ENCODE peak calls at places on chromosome 17, in nine cellular contexts. H is naive thymus-derived CD4-positive, alpha-beta T cell; B is heart right ventricle; C is effector memory CD4-positive, alpha-beta T cell; R is ascending aorta; E is uterus; Y is psoas muscle; P is GM23338; D is ovary. T is an unnamed sample.
A peak's percentile ranks its signal among the peaks of the same experiment; 100 is the strongest.

GRCh38 chr17:59371426-59372099 is 40.1 kb downstream of the YPEL2 start:
- DNase-seq in H (no peak), B (no peak), C (no peak), R (peak; percentile 90), E (peak; percentile 53), Y (peak; percentile 89), P (no peak), D (no peak), T (no peak)

GRCh38 chr17:57481901-57482300 is 225.6 kb downstream of the MSI2 start:
- DNase-seq in H (no peak), B (no peak), C (no peak), R (no peak), E (peak; percentile 32), Y (no peak), P (no peak), D (no peak), T (no peak)

GRCh38 chr17:62093188-62094155 is 28.4 kb upstream of the MED13 start:
- DNase-seq in H (no peak), B (no peak), C (no peak), R (no peak), E (no peak), Y (no peak), P (no peak), D (no peak), T (no peak)

GRCh38 chr17:50505731-50506130 is 2.5 kb upstream of the MYCBPAP start:
- DNase-seq in H (no peak), B (no peak), C (no peak), R (no peak), E (no peak), Y (no peak), P (no peak), D (no peak), T (no peak)

GRCh38 chr17:21278304-21279197 is 6.0 kb upstream of the MAP2K3 start:
- DNase-seq in H (peak; percentile 75), B (no peak), C (peak; percentile 49), R (no peak), E (no peak), Y (peak; percentile 81), P (no peak), D (no peak), T (no peak)

GRCh38 chr17:77395609-77396008 is 254.8 kb downstream of the SEC14L1 start:
- DNase-seq in H (no peak), B (no peak), C (no peak), R (no peak), E (no peak), Y (no peak), P (no peak), D (no peak), T (no peak)

GRCh38 chr17:21388944-21389343 is 12.8 kb downstream of the KCNJ12 start:
- DNase-seq in H (no peak), B (no peak), C (no peak), R (no peak), E (no peak), Y (no peak), P (peak; percentile 51), D (no peak), T (no peak)

GRCh38 chr17:29611351-29612093 is 11.2 kb downstream of the CORO6 start:
- DNase-seq in H (no peak), B (no peak), C (no peak), R (no peak), E (no peak), Y (no peak), P (no peak), D (no peak), T (no peak)

GRCh38 chr17:53628011-53628410 is 194.7 kb upstream of the KIF2B start:
- DNase-seq in H (no peak), B (no peak), C (no peak), R (no peak), E (no peak), Y (no peak), P (no peak), D (no peak), T (no peak)

GRCh38 chr17:29209073-29209472 is 28.9 kb upstream of the MYO18A start:
- DNase-seq in H (no peak), B (no peak), C (no peak), R (no peak), E (no peak), Y (no peak), P (peak; percentile 38), D (no peak), T (no peak)

GRCh38 chr17:1931759-1932579 is 93.2 kb downstream of the RTN4RL1 start:
- DNase-seq in H (no peak), B (peak; percentile 25), C (no peak), R (no peak), E (no peak), Y (peak; percentile 62), P (peak; percentile 76), D (no peak), T (peak; percentile 11)

GRCh38 chr17:6097005-6097279 is 26.8 kb downstream of the WSCD1 start:
- DNase-seq in H (no peak), B (no peak), C (no peak), R (no peak), E (no peak), Y (no peak), P (no peak), D (no peak), T (peak; percentile 36)

GRCh38 chr17:57187391-57187790 is 68.9 kb upstream of the MSI2 start:
- DNase-seq in H (no peak), B (no peak), C (no peak), R (no peak), E (no peak), Y (no peak), P (no peak), D (no peak), T (no peak)

GRCh38 chr17:77548967-77549366 is 408.2 kb downstream of the SEC14L1 start:
- DNase-seq in H (no peak), B (no peak), C (no peak), R (no peak), E (no peak), Y (no peak), P (no peak), D (no peak), T (no peak)

GRCh38 chr17:14621826-14622621 is 321.1 kb downstream of the HS3ST3B1 start:
- DNase-seq in H (no peak), B (no peak), C (no peak), R (no peak), E (no peak), Y (no peak), P (no peak), D (no peak), T (no peak)

GRCh38 chr17:1808649-1809048 is 21.1 kb downstream of the SMYD4 start:
- DNase-seq in H (no peak), B (no peak), C (no peak), R (no peak), E (no peak), Y (no peak), P (no peak), D (no peak), T (no peak)

GRCh38 chr17:39756376-39757079 is 18.8 kb downstream of the GRB7 start:
- DNase-seq in H (peak; percentile 27), B (no peak), C (no peak), R (no peak), E (no peak), Y (no peak), P (no peak), D (no peak), T (no peak)

GRCh38 chr17:7858487-7858832 is 657 bp downstream of the CYB5D1 start:
- DNase-seq in H (no peak), B (peak; percentile 46), C (no peak), R (no peak), E (peak; percentile 43), Y (peak; percentile 71), P (peak; percentile 89), D (peak; percentile 54), T (peak; percentile 59)

GRCh38 chr17:57722704-57723043 is 22.4 kb downstream of the CCDC182 start:
- DNase-seq in H (no peak), B (no peak), C (no peak), R (no peak), E (no peak), Y (no peak), P (no peak), D (no peak), T (no peak)

DNA sequence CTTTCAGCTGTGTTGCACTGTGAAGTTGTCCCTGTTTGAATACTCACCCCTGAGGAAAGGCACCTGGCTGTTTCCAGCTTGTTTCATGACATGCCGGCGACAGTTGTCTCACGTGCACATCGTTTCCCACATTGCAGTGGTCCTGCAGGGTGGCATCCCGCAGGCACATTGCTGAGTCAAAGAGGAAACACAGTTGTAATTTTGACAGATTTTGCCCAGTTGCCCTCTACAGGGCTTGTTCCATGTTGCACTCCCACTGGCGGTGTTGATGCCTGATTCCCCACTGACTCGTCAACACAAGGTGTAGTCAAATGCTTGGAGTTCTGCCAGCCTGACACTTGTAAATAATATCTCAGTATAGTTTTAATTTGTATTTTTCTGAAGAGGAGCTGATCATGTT is 23.8 kb downstream of the EPN2 start:
- DNase-seq in H (no peak), B (no peak), C (no peak), R (no peak), E (no peak), Y (no peak), P (no peak), D (no peak), T (no peak)
- H3K27ac ChIP-seq in H (no peak overlapping the region), B (no peak overlapping the region), C (no peak overlapping the region), R (no peak overlapping the region), E (peak overlapping the region; percentile 79), Y (no peak overlapping the region), P (no peak overlapping the region), D (no peak overlapping the region), T (peak overlapping the region; percentile 63)

GRCh38 chr17:38561416-38562214 is 44.1 kb downstream of the SRCIN1 start:
- DNase-seq in H (no peak), B (no peak), C (no peak), R (no peak), E (no peak), Y (no peak), P (peak; percentile 70), D (no peak), T (no peak)
- H3K27ac ChIP-seq in H (no peak overlapping the region), B (no peak overlapping the region), C (no peak overlapping the region), R (no peak overlapping the region), E (no peak overlapping the region), Y (no peak overlapping the region), P (no peak overlapping the region), D (no peak overlapping the region), T (peak overlapping the region; percentile 88)

DNA sequence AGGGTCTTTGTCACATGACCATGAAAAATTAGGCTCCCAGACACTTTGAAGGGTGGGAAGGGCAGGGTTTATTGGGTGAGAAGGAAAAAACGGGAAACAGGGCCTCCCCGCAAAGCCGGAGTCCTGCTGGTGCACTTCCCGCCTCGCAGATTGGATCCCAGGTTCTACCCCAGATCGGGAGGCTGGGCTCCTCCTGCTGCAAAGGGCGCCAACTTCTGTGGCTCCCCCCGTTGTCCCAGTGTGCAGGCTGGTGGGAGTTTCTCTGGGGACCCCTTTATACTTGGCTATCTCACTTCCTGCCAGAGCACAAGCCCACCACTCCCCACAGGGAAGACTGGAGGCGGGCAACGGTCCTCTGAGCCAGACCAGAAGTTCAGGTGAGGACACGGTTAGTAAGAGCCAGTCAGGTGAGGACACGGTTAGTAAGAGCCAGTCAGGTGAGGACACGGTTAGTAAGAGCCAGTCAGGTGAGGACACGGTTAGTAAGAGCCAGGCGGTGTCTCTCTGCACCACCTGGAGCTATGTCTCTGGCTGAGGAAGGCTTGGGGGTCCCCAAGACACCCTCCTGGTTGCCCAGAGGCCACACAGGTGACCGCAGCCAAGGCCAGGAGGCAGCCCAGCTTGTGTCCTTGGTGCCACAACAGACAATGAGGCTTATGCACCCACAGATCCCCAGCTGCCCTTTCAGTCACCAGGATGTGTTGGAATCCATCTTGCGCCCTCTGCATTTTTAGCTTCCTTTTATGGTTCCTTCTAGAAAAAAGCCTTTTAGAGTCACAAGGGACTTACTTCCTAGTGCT is 48.1 kb upstream of the CHMP6 start:
- DNase-seq in H (no peak), B (no peak), C (no peak), R (no peak), E (peak; percentile 14), Y (peak; percentile 34), P (no peak), D (no peak), T (no peak)
- H3K27ac ChIP-seq in H (no peak overlapping the region), B (no peak overlapping the region), C (no peak overlapping the region), R (peak overlapping the region; percentile 72), E (peak overlapping the region; percentile 73), Y (no peak overlapping the region), P (no peak overlapping the region), D (peak overlapping the region; percentile 65), T (no peak overlapping the region)

GRCh38 chr17:82679586-82680465 is 18.7 kb downstream of the RAB40B start:
- DNase-seq in H (no peak), B (no peak), C (no peak), R (no peak), E (no peak), Y (no peak), P (peak; percentile 50), D (no peak), T (no peak)
- H3K27ac ChIP-seq in H (no peak overlapping the region), B (no peak overlapping the region), C (no peak overlapping the region), R (no peak overlapping the region), E (no peak overlapping the region), Y (no peak overlapping the region), P (no peak overlapping the region), D (no peak overlapping the region), T (peak overlapping the region; percentile 93)

T was measured in substantia nigra.